ENCODE peak calls at places on chromosomes 11 and 22, in nine cellular contexts. Y is esophagus muscularis mucosa, M is heart left ventricle, R is adrenal gland, N is A549, C is sigmoid colon, H is body of pancreas, X is IMR-90, U is tibial nerve. V is an unnamed sample.
A peak's percentile ranks its signal among the peaks of the same experiment; 100 is the strongest.

GRCh38 chr22:37220543-37220968 is 8.3 kb upstream of the SSTR3 start:
- DNase-seq in M (no peak), C (no peak), R (no peak), H (no peak), N (no peak), Y (no peak), U (no peak), X (no peak), V (no peak)

GRCh38 chr11:32109138-32109537 is 18.3 kb downstream of the RCN1 start:
- DNase-seq in Y (peak; percentile 72), N (no peak), H (no peak), X (peak; percentile 94), C (no peak), R (no peak), U (no peak), M (no peak), V (no peak)

GRCh38 chr11:86747801-86748200 is 52.5 kb upstream of the PRSS23 start:
- DNase-seq in C (no peak), M (no peak), R (no peak), N (no peak), X (no peak), Y (no peak), H (no peak), U (no peak), V (no peak)

GRCh38 chr11:2382927-2383822 is 6.1 kb downstream of the CD81 start:
- DNase-seq in N (no peak), M (peak; percentile 92), Y (peak; percentile 93), X (peak; percentile 63), H (no peak), U (no peak), C (peak; percentile 92), R (peak; percentile 55), V (peak; percentile 74)

GRCh38 chr11:6249822-6250555 is 9.6 kb upstream of the CCKBR start:
- DNase-seq in H (peak; percentile 90), R (peak; percentile 89), Y (no peak), C (no peak), U (no peak), M (peak; percentile 81), X (peak; percentile 85), N (peak; percentile 36), V (peak; percentile 47)

GRCh38 chr22:33921576-33922181 is 1.4 kb upstream of the LARGE1 start:
- DNase-seq in N (peak; percentile 8), U (peak; percentile 68), Y (peak; percentile 92), R (peak; percentile 65), C (peak; percentile 86), X (peak; percentile 60), H (peak; percentile 49), M (peak; percentile 76), V (peak; percentile 27)

GRCh38 chr11:96200243-96200642 is 142.8 kb downstream of the MAML2 start:
- DNase-seq in Y (no peak), C (no peak), R (no peak), N (no peak), H (no peak), X (peak; percentile 89), M (no peak), U (no peak), V (no peak)

GRCh38 chr11:15622231-15622890 is 507.6 kb downstream of the INSC start:
- DNase-seq in N (no peak), X (no peak), C (no peak), Y (no peak), H (no peak), U (no peak), M (no peak), R (no peak), V (no peak)

GRCh38 chr22:50138988-50139387 is 31.5 kb upstream of the PANX2 start:
- DNase-seq in X (no peak), H (no peak), C (no peak), N (no peak), R (no peak), U (no peak), Y (no peak), M (no peak), V (no peak)

GRCh38 chr22:37230673-37231405 is 13.2 kb downstream of the RAC2 start:
- DNase-seq in C (no peak), U (no peak), X (no peak), R (no peak), M (no peak), N (no peak), Y (no peak), H (no peak), V (no peak)

GRCh38 chr11:111299111-111300026 is 1.0 kb downstream of the POU2AF3 start:
- DNase-seq in R (peak; percentile 67), M (peak; percentile 68), H (peak; percentile 77), N (peak; percentile 58), U (peak; percentile 49), Y (peak; percentile 89), C (peak; percentile 83), X (peak; percentile 23), V (peak; percentile 25)

GRCh38 chr11:3136542-3137455 is 28.3 kb downstream of the OSBPL5 start:
- DNase-seq in C (peak; percentile 59), R (no peak), H (no peak), U (no peak), N (no peak), X (no peak), M (no peak), Y (no peak), V (no peak)

GRCh38 chr11:120590472-120590871 is 78.9 kb downstream of the GRIK4 start:
- DNase-seq in R (no peak), X (peak; percentile 33), N (no peak), C (no peak), H (no peak), Y (no peak), M (no peak), U (no peak), V (no peak)

GRCh38 chr11:3164540-3165151 is 464 bp downstream of the OSBPL5 start:
- DNase-seq in N (no peak), M (peak; percentile 42), H (no peak), Y (no peak), C (peak; percentile 70), R (no peak), X (no peak), U (no peak), V (no peak)

DNA sequence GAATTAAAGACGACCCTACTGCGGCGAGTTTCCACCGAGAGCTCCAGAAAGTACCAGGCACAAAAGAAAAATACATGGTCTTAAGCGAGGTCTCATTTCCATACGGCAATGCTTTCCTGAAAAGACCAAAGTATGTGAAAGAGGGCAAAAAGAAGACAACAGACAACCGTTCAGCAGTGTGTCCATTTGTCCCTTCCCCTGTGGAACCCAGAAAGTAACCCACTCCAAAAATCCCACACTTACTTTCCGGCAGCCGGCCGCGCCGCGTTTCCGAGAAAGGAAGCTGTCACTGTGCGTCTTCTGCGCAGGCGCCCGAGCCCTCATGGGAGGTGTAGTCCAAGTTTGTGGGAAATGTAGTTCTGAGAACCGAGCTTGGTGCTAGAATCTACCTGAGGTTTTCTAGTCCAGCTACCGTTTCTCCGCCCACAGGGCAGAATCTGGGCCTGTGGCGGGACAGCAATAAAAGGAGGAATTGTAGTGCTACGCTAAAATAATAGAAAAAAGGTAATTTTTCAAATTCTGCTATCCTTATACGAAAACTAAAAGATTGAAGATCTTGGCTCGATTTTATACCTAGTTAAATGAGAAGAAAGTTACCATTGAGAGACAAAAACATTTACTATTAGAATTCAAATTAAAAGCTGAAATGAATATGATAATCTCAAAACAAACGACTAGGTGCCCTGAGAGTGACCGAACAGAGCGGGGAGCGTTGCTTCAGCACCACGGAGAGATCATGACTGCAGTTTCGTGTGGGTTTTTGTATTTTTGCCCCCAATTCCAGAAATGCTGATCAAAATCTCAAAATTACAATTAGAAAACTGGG is at the start of gene PUS3:
- DNase-seq in U (peak; percentile 89), Y (peak; percentile 97), N (peak; percentile 76), C (peak; percentile 94), R (peak; percentile 88), X (peak; percentile 78), H (peak; percentile 91), M (peak; percentile 96), V (peak; percentile 74)
- TF ChIP-seq POLR2A in U (no peak), Y (no peak), N (peak; percentile 53), C (no peak), R (no peak), X (no peak), H (peak; percentile 71), M (peak; percentile 56), V (peak; percentile 27)

DNA sequence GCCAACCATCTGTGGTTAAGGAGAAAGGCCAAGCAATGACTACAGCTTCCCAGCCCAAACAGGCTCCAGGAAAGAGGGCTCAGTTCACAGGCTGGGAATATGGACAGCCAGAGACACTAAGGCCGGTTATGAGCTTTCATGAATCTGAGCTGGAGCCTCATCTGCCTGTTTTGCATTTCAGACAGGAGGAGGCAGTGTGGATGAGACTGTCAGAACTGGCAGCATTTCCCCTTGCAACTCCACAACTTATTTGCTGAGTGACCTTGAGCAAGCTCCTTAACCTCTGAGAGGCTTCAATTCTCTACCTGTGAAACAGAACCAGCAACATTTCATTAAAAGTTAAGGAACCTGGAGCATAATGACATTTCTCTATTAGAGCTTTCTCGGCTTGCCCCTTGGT is 264.0 kb downstream of the ETS1 start:
- DNase-seq in H (no peak), M (peak; percentile 26), N (no peak), X (peak; percentile 48), U (no peak), C (no peak), Y (peak; percentile 57), R (no peak), V (no peak)
- TF ChIP-seq CTCF in H (no peak), M (peak; percentile 19), N (no peak), X (peak; percentile 48), U (no peak), C (no peak), Y (no peak), R (no peak), V (no peak)

GRCh38 chr22:28105988-28106387 is 186.9 kb upstream of the PITPNB start:
- DNase-seq in M (no peak), H (no peak), C (no peak), R (no peak), N (no peak), X (no peak), U (no peak), Y (peak; percentile 21), V (no peak)

GRCh38 chr22:28102413-28102812 is 183.4 kb upstream of the PITPNB start:
- DNase-seq in N (no peak), R (no peak), M (no peak), X (no peak), C (no peak), H (no peak), Y (peak; percentile 60), U (no peak), V (no peak)

GRCh38 chr22:28103596-28103995 is 184.5 kb upstream of the PITPNB start:
- DNase-seq in Y (peak; percentile 10), X (no peak), M (no peak), N (no peak), C (no peak), U (no peak), H (no peak), R (no peak), V (no peak)

GRCh38 chr22:28106601-28107000 is 187.5 kb upstream of the PITPNB start:
- DNase-seq in N (no peak), U (no peak), X (no peak), C (no peak), Y (no peak), H (no peak), R (no peak), M (no peak), V (no peak)

GRCh38 chr22:28105396-28105795 is 186.3 kb upstream of the PITPNB start:
- DNase-seq in X (no peak), R (no peak), U (no peak), N (no peak), H (no peak), C (no peak), Y (peak; percentile 92), M (peak; percentile 33), V (no peak)
- H3K4me1 ChIP-seq in X (peaks cover 11% of the 10 kb centered on the region), R (no peaks in the 10 kb centered on the region), U (no peaks in the 10 kb centered on the region), N (no peaks in the 10 kb centered on the region), H (no peaks in the 10 kb centered on the region), C (no peaks in the 10 kb centered on the region), Y (peaks cover 9% of the 10 kb centered on the region), M (peaks cover 16% of the 10 kb centered on the region), V (no peaks in the 10 kb centered on the region)

GRCh38 chr11:85647604-85648299 is at the start of gene TMEM126A:
- DNase-seq in M (peak; percentile 93), X (peak; percentile 75), U (peak; percentile 84), N (peak; percentile 77), Y (peak; percentile 97), C (peak; percentile 93), H (peak; percentile 90), R (peak; percentile 86), V (peak; percentile 86)
- TF ChIP-seq POLR2A in M (peak; percentile 67), X (peak; percentile 79), U (no peak), N (peak; percentile 88), Y (peak; percentile 52), C (peak; percentile 61), H (peak; percentile 92), R (no peak), V (peak; percentile 56)